ENCODE peak calls at places on chromosomes 2 and 18, in six cellular contexts. One of them, this sample, is unnamed.

GRCh38 chr2:171505374-171505773 is 16.9 kb upstream of the CYBRD1 start:
- DNase-seq in adipocyte: no peak
- DNase-seq in iris pigment epithelial cell: peak
- DNase-seq in RKO: no peak
- DNase-seq in psoas muscle: no peak
- DNase-seq in gastrocnemius medialis: no peak
- DNase-seq in this sample: no peak

GRCh38 chr2:112092286-112093041 is 37.4 kb downstream of the TMEM87B start:
- DNase-seq in adipocyte: peak
- DNase-seq in iris pigment epithelial cell: peak
- DNase-seq in RKO: no peak
- DNase-seq in psoas muscle: no peak
- DNase-seq in gastrocnemius medialis: no peak
- DNase-seq in this sample: peak

GRCh38 chr2:172253190-172254052 is 150.7 kb upstream of the DLX2 start:
- DNase-seq in adipocyte: peak
- DNase-seq in iris pigment epithelial cell: peak
- DNase-seq in RKO: peak
- DNase-seq in psoas muscle: peak
- DNase-seq in gastrocnemius medialis: no peak
- DNase-seq in this sample: peak

GRCh38 chr2:20577495-20578235 is 73.2 kb downstream of the HS1BP3 start:
- DNase-seq in adipocyte: peak
- DNase-seq in iris pigment epithelial cell: no peak
- DNase-seq in RKO: peak
- DNase-seq in psoas muscle: no peak
- DNase-seq in gastrocnemius medialis: no peak
- DNase-seq in this sample: peak

GRCh38 chr2:61853086-61853847 is 593 bp downstream of the FAM161A start:
- DNase-seq in adipocyte: peak
- DNase-seq in iris pigment epithelial cell: peak
- DNase-seq in RKO: peak
- DNase-seq in psoas muscle: peak
- DNase-seq in gastrocnemius medialis: peak
- DNase-seq in this sample: peak

GRCh38 chr2:220451438-220451837 is 824.0 kb downstream of the SLC4A3 start:
- DNase-seq in adipocyte: no peak
- DNase-seq in iris pigment epithelial cell: no peak
- DNase-seq in RKO: no peak
- DNase-seq in psoas muscle: no peak
- DNase-seq in gastrocnemius medialis: no peak
- DNase-seq in this sample: no peak

GRCh38 chr2:125561302-125561701 is 1094.7 kb upstream of the GYPC start:
- DNase-seq in adipocyte: no peak
- DNase-seq in iris pigment epithelial cell: no peak
- DNase-seq in RKO: no peak
- DNase-seq in psoas muscle: no peak
- DNase-seq in gastrocnemius medialis: no peak
- DNase-seq in this sample: no peak

GRCh38 chr18:3230401-3231334 is 10.9 kb upstream of the MYOM1 start:
- DNase-seq in adipocyte: no peak
- DNase-seq in iris pigment epithelial cell: peak
- DNase-seq in RKO: peak
- DNase-seq in psoas muscle: no peak
- DNase-seq in gastrocnemius medialis: no peak
- DNase-seq in this sample: peak

GRCh38 chr2:167333245-167333644 is 445.0 kb downstream of the XIRP2 start:
- DNase-seq in adipocyte: no peak
- DNase-seq in iris pigment epithelial cell: no peak
- DNase-seq in RKO: no peak
- DNase-seq in psoas muscle: no peak
- DNase-seq in gastrocnemius medialis: no peak
- DNase-seq in this sample: peak

GRCh38 chr2:201432038-201432437 is 19.2 kb downstream of the TRAK2 start:
- DNase-seq in adipocyte: peak
- DNase-seq in iris pigment epithelial cell: peak
- DNase-seq in RKO: peak
- DNase-seq in psoas muscle: no peak
- DNase-seq in gastrocnemius medialis: no peak
- DNase-seq in this sample: peak

GRCh38 chr2:205405752-205406151 is 276.5 kb upstream of the NRP2 start:
- DNase-seq in adipocyte: peak
- DNase-seq in iris pigment epithelial cell: peak
- DNase-seq in RKO: no peak
- DNase-seq in psoas muscle: no peak
- DNase-seq in gastrocnemius medialis: no peak
- DNase-seq in this sample: peak

GRCh38 chr2:207448006-207448405 is 81.8 kb upstream of the CREB1 start:
- DNase-seq in adipocyte: no peak
- DNase-seq in iris pigment epithelial cell: peak
- DNase-seq in RKO: no peak
- DNase-seq in psoas muscle: no peak
- DNase-seq in gastrocnemius medialis: no peak
- DNase-seq in this sample: no peak

GRCh38 chr2:109330056-109330455 is 201.1 kb downstream of the SH3RF3 start:
- DNase-seq in adipocyte: peak
- DNase-seq in iris pigment epithelial cell: peak
- DNase-seq in RKO: no peak
- DNase-seq in psoas muscle: no peak
- DNase-seq in gastrocnemius medialis: no peak
- DNase-seq in this sample: peak